ENCODE peak calls at places on chromosomes 13 and 19, in four cellular contexts. E, Z, D and Y are unnamed samples.

GRCh38 chr13:52849727-52850395 is 1.4 kb upstream of the PCDH8 start:
- DNase-seq in E (no peak), Z (no peak), D (no peak), Y (no peak)

GRCh38 chr19:53980553-53981407 is 10.7 kb upstream of the CACNG6 start:
- DNase-seq in E (no peak), Z (peak), D (no peak), Y (peak)

GRCh38 chr19:17346109-17346671 is 8.8 kb downstream of the GTPBP3 start:
- DNase-seq in E (peak), Z (peak), D (peak), Y (peak)

GRCh38 chr13:62629618-62630017 is 1214.0 kb upstream of the PCDH20 start:
- DNase-seq in E (no peak), Z (no peak), D (no peak), Y (no peak)

GRCh38 chr13:51557423-51557822 is 26.8 kb upstream of the WDFY2 start:
- DNase-seq in E (no peak), Z (no peak), D (no peak), Y (no peak)

GRCh38 chr19:18418725-18419194 is 438 bp upstream of the SSBP4 start:
- DNase-seq in E (peak), Z (no peak), D (no peak), Y (no peak)

GRCh38 chr13:25632166-25632888 is 260.6 kb downstream of the ATP8A2 start:
- DNase-seq in E (no peak), Z (no peak), D (no peak), Y (no peak)

GRCh38 chr19:42051166-42052115 is 18.6 kb downstream of the GRIK5 start:
- DNase-seq in E (no peak), Z (no peak), D (no peak), Y (no peak)

GRCh38 chr13:30045916-30046704 is 195.7 kb upstream of the UBL3 start:
- DNase-seq in E (no peak), Z (no peak), D (no peak), Y (no peak)

GRCh38 chr13:22828081-22828480 is 352.7 kb upstream of the SGCG start:
- DNase-seq in E (no peak), Z (no peak), D (no peak), Y (no peak)

GRCh38 chr13:73216381-73216831 is 157.6 kb downstream of the KLF5 start:
- DNase-seq in E (no peak), Z (no peak), D (no peak), Y (no peak)

GRCh38 chr13:60267498-60268202 is 103.9 kb upstream of the DIAPH3 start:
- DNase-seq in E (peak), Z (no peak), D (no peak), Y (no peak)

GRCh38 chr13:41588899-41589298 is 131.5 kb downstream of the RGCC start:
- DNase-seq in E (peak), Z (peak), D (no peak), Y (peak)

DNA sequence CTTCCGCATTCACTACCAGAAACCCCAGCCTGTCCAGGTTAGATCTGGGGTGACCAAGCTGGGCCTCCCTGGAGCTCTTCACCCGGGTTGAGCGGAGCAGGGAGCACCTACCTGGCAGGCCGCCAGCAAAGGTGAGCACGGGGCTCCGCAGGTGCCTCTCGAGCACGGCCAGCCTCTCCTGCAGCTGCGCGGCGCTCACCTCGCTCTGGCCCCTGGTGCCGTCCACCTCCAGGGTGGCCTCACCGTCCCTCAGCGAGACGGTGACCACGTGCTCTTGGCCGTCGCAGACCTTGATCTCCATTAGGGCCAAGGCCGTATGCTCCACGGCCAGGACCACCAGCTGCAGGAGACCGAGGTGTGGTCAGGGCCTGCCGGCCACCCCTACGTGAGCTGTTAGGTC is 42.0 kb downstream of the GAS6 start:
- DNase-seq in E (no peak), Z (no peak), D (no peak), Y (no peak)
- TF ChIP-seq POLR2AphosphoS2 in E (no peak), Z (no peak), D (no peak), Y (no peak)

GRCh38 chr19:13885826-13886365 is 9.0 kb downstream of the NANOS3 start:
- DNase-seq in E (no peak), Z (no peak), D (no peak), Y (no peak)
- TF ChIP-seq POLR2AphosphoS2 in E (no peak), Z (no peak), D (no peak), Y (no peak)

GRCh38 chr19:36060430-36060829 is 5.7 kb downstream of the WDR62 start:
- DNase-seq in E (peak), Z (peak), D (no peak), Y (no peak)
- TF ChIP-seq POLR2AphosphoS2 in E (no peak), Z (no peak), D (no peak), Y (no peak)

GRCh38 chr19:11984986-11985385 is 20.1 kb downstream of the ZNF763 start:
- DNase-seq in E (peak), Z (no peak), D (no peak), Y (peak)
- TF ChIP-seq POLR2AphosphoS2 in E (no peak), Z (no peak), D (no peak), Y (no peak)

GRCh38 chr13:97873398-97873797 is 80.1 kb upstream of the IPO5 start:
- DNase-seq in E (no peak), Z (no peak), D (no peak), Y (no peak)
- TF ChIP-seq POLR2AphosphoS2 in E (no peak), Z (no peak), D (no peak), Y (no peak)

GRCh38 chr13:95862401-95862800 is 185.5 kb downstream of the DNAJC3 start:
- DNase-seq in E (no peak), Z (no peak), D (no peak), Y (no peak)

DNA sequence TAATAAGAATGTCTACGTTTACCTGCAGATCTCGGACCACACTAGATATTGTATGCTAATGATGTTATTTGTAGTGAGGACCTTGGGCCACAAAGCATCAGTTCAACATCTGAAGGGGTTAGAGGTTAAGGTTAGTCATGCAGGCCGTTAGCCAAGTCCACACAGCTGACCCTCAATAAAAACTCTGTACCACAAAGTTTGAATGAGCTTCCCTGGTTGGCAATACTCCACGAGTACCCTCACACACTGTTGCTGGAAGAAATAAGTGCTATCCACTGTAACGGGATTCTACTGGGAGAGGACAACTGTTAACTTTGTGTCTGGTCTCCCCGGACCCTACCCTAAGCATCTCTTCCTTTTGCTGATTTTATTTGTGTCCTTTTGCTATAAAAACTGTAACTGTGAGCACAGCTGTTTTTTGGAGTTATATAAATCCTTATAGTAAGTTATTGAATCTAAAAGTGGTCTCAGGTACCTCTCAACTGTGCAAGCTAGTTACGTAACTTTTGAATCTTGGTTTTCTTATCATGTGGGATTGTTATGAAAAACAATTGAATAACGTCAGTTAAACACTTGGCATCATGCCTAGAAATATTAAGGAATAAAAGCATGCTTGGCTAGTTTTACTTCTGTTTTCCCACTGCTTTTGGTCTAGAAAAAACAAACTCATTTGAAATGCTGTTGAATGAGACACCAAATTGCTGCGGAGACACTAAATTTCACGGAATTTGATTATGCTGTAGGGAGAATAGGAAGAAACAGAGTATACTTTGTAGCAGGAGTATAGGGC is 181.5 kb downstream of the DNAJC3 start:
- DNase-seq in E (no peak), Z (no peak), D (no peak), Y (no peak)
- TF ChIP-seq POLR2AphosphoS2 in E (no peak), Z (no peak), D (no peak), Y (no peak)

DNA sequence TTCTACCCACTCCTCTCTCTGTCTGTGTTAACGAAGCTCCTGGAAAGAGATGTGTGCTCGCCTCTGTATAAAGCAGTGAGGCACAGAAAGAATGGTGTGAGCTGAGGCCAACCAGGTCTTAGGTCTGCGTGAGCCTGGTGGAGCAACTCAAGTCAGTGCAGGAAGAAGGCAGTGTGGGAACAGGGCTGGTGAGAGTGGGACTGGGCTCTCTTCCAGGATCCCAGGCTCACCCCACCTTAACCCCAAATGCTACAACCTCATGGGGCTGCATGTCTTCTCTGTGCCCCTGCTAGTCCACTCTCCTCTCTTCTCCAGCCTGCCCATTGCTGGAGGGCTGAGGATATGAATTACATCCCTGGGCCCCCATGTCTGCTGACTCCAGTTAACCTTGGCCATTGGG is 127.4 kb downstream of the DCT start:
- DNase-seq in E (no peak), Z (no peak), D (no peak), Y (no peak)
- TF ChIP-seq POLR2AphosphoS2 in E (no peak), Z (no peak), D (no peak), Y (no peak)

GRCh38 chr19:28519950-28520861 is 692.7 kb downstream of the UQCRFS1 start:
- DNase-seq in E (no peak), Z (no peak), D (no peak), Y (no peak)
- TF ChIP-seq POLR2AphosphoS2 in E (no peak), Z (no peak), D (no peak), Y (no peak)